ENCODE peak calls at places on chromosome 15, in eight cellular contexts. One of them, this sample, is unnamed.

GRCh38 chr15:29685156-29686078 is 136.9 kb downstream of the TJP1 start:
- DNase-seq in suprapubic skin: no peak
- DNase-seq in CD4-positive, alpha-beta T cell: no peak
- DNase-seq in NCI-H460: no peak
- DNase-seq in RCC 7860: no peak
- DNase-seq in T47D: no peak
- DNase-seq in T-cell: no peak
- DNase-seq in stimulated activated naive CD8-positive, alpha-beta T cell treated with anti-CD3 and anti-CD28 coated beads, Interleukin-15, Interleukin-2, amounts not matched to agents 100 U/mL and 50 U/mL, for 24 hours: no peak
- DNase-seq in this sample: no peak

GRCh38 chr15:100759698-100760356 is 119.8 kb upstream of the ALDH1A3 start:
- DNase-seq in suprapubic skin: no peak
- DNase-seq in CD4-positive, alpha-beta T cell: no peak
- DNase-seq in NCI-H460: peak
- DNase-seq in RCC 7860: peak
- DNase-seq in T47D: peak
- DNase-seq in T-cell: no peak
- DNase-seq in stimulated activated naive CD8-positive, alpha-beta T cell treated with anti-CD3 and anti-CD28 coated beads, Interleukin-15, Interleukin-2, amounts not matched to agents 100 U/mL and 50 U/mL, for 24 hours: no peak
- DNase-seq in this sample: no peak

GRCh38 chr15:85879334-85880163 is 84.8 kb upstream of the KLHL25 start:
- DNase-seq in suprapubic skin: no peak
- DNase-seq in CD4-positive, alpha-beta T cell: no peak
- DNase-seq in NCI-H460: no peak
- DNase-seq in RCC 7860: peak
- DNase-seq in T47D: peak
- DNase-seq in T-cell: no peak
- DNase-seq in stimulated activated naive CD8-positive, alpha-beta T cell treated with anti-CD3 and anti-CD28 coated beads, Interleukin-15, Interleukin-2, amounts not matched to agents 100 U/mL and 50 U/mL, for 24 hours: no peak
- DNase-seq in this sample: no peak

GRCh38 chr15:82301296-82302016 is 38.8 kb downstream of the SAXO2 start:
- DNase-seq in suprapubic skin: no peak
- DNase-seq in CD4-positive, alpha-beta T cell: no peak
- DNase-seq in NCI-H460: no peak
- DNase-seq in RCC 7860: no peak
- DNase-seq in T47D: no peak
- DNase-seq in T-cell: no peak
- DNase-seq in stimulated activated naive CD8-positive, alpha-beta T cell treated with anti-CD3 and anti-CD28 coated beads, Interleukin-15, Interleukin-2, amounts not matched to agents 100 U/mL and 50 U/mL, for 24 hours: no peak
- DNase-seq in this sample: no peak

GRCh38 chr15:67917636-67918035 is 77.8 kb upstream of the RNU6-1 start:
- DNase-seq in suprapubic skin: no peak
- DNase-seq in CD4-positive, alpha-beta T cell: no peak
- DNase-seq in NCI-H460: no peak
- DNase-seq in RCC 7860: no peak
- DNase-seq in T47D: no peak
- DNase-seq in T-cell: no peak
- DNase-seq in stimulated activated naive CD8-positive, alpha-beta T cell treated with anti-CD3 and anti-CD28 coated beads, Interleukin-15, Interleukin-2, amounts not matched to agents 100 U/mL and 50 U/mL, for 24 hours: no peak
- DNase-seq in this sample: peak

GRCh38 chr15:68413363-68414255 is 18.4 kb downstream of the ITGA11 start:
- DNase-seq in suprapubic skin: peak
- DNase-seq in CD4-positive, alpha-beta T cell: no peak
- DNase-seq in NCI-H460: no peak
- DNase-seq in RCC 7860: no peak
- DNase-seq in T47D: no peak
- DNase-seq in T-cell: no peak
- DNase-seq in stimulated activated naive CD8-positive, alpha-beta T cell treated with anti-CD3 and anti-CD28 coated beads, Interleukin-15, Interleukin-2, amounts not matched to agents 100 U/mL and 50 U/mL, for 24 hours: no peak
- DNase-seq in this sample: peak

GRCh38 chr15:79886119-79886518 is 10.7 kb downstream of the MTHFS start:
- DNase-seq in suprapubic skin: no peak
- DNase-seq in CD4-positive, alpha-beta T cell: no peak
- DNase-seq in NCI-H460: no peak
- DNase-seq in RCC 7860: no peak
- DNase-seq in T47D: no peak
- DNase-seq in T-cell: no peak
- DNase-seq in stimulated activated naive CD8-positive, alpha-beta T cell treated with anti-CD3 and anti-CD28 coated beads, Interleukin-15, Interleukin-2, amounts not matched to agents 100 U/mL and 50 U/mL, for 24 hours: no peak
- DNase-seq in this sample: no peak

GRCh38 chr15:58931985-58932384 is 1.5 kb downstream of the SLTM start:
- DNase-seq in suprapubic skin: no peak
- DNase-seq in CD4-positive, alpha-beta T cell: no peak
- DNase-seq in NCI-H460: no peak
- DNase-seq in RCC 7860: no peak
- DNase-seq in T47D: peak
- DNase-seq in T-cell: no peak
- DNase-seq in stimulated activated naive CD8-positive, alpha-beta T cell treated with anti-CD3 and anti-CD28 coated beads, Interleukin-15, Interleukin-2, amounts not matched to agents 100 U/mL and 50 U/mL, for 24 hours: no peak
- DNase-seq in this sample: peak

GRCh38 chr15:80403712-80404056 is 498 bp upstream of the ARNT2 start:
- DNase-seq in suprapubic skin: no peak
- DNase-seq in CD4-positive, alpha-beta T cell: no peak
- DNase-seq in NCI-H460: no peak
- DNase-seq in RCC 7860: no peak
- DNase-seq in T47D: no peak
- DNase-seq in T-cell: no peak
- DNase-seq in stimulated activated naive CD8-positive, alpha-beta T cell treated with anti-CD3 and anti-CD28 coated beads, Interleukin-15, Interleukin-2, amounts not matched to agents 100 U/mL and 50 U/mL, for 24 hours: no peak
- DNase-seq in this sample: peak

GRCh38 chr15:63338170-63338569 is 43.5 kb downstream of the CA12 start:
- DNase-seq in suprapubic skin: no peak
- DNase-seq in CD4-positive, alpha-beta T cell: no peak
- DNase-seq in NCI-H460: no peak
- DNase-seq in RCC 7860: peak
- DNase-seq in T47D: no peak
- DNase-seq in T-cell: no peak
- DNase-seq in stimulated activated naive CD8-positive, alpha-beta T cell treated with anti-CD3 and anti-CD28 coated beads, Interleukin-15, Interleukin-2, amounts not matched to agents 100 U/mL and 50 U/mL, for 24 hours: no peak
- DNase-seq in this sample: no peak

GRCh38 chr15:67413770-67414429 is 107.0 kb upstream of the C15orf61 start:
- DNase-seq in suprapubic skin: no peak
- DNase-seq in CD4-positive, alpha-beta T cell: no peak
- DNase-seq in NCI-H460: peak
- DNase-seq in RCC 7860: peak
- DNase-seq in T47D: peak
- DNase-seq in T-cell: no peak
- DNase-seq in stimulated activated naive CD8-positive, alpha-beta T cell treated with anti-CD3 and anti-CD28 coated beads, Interleukin-15, Interleukin-2, amounts not matched to agents 100 U/mL and 50 U/mL, for 24 hours: no peak
- DNase-seq in this sample: no peak

GRCh38 chr15:77859491-77860060 is 217.9 kb downstream of the TBC1D2B start:
- DNase-seq in suprapubic skin: peak
- DNase-seq in CD4-positive, alpha-beta T cell: no peak
- DNase-seq in NCI-H460: no peak
- DNase-seq in RCC 7860: no peak
- DNase-seq in T47D: peak
- DNase-seq in T-cell: no peak
- DNase-seq in stimulated activated naive CD8-positive, alpha-beta T cell treated with anti-CD3 and anti-CD28 coated beads, Interleukin-15, Interleukin-2, amounts not matched to agents 100 U/mL and 50 U/mL, for 24 hours: no peak
- DNase-seq in this sample: peak

GRCh38 chr15:50051811-50052419 is 67.1 kb downstream of the ATP8B4 start:
- DNase-seq in suprapubic skin: no peak
- DNase-seq in CD4-positive, alpha-beta T cell: no peak
- DNase-seq in NCI-H460: peak
- DNase-seq in RCC 7860: peak
- DNase-seq in T47D: peak
- DNase-seq in T-cell: no peak
- DNase-seq in stimulated activated naive CD8-positive, alpha-beta T cell treated with anti-CD3 and anti-CD28 coated beads, Interleukin-15, Interleukin-2, amounts not matched to agents 100 U/mL and 50 U/mL, for 24 hours: peak
- DNase-seq in this sample: peak

GRCh38 chr15:76903251-76903681 is 1.9 kb downstream of the SCAPER start:
- DNase-seq in suprapubic skin: no peak
- DNase-seq in CD4-positive, alpha-beta T cell: no peak
- DNase-seq in NCI-H460: no peak
- DNase-seq in RCC 7860: no peak
- DNase-seq in T47D: peak
- DNase-seq in T-cell: no peak
- DNase-seq in stimulated activated naive CD8-positive, alpha-beta T cell treated with anti-CD3 and anti-CD28 coated beads, Interleukin-15, Interleukin-2, amounts not matched to agents 100 U/mL and 50 U/mL, for 24 hours: no peak
- DNase-seq in this sample: peak

GRCh38 chr15:91538782-91539181 is 314.7 kb upstream of the SLCO3A1 start:
- DNase-seq in suprapubic skin: no peak
- DNase-seq in CD4-positive, alpha-beta T cell: no peak
- DNase-seq in NCI-H460: no peak
- DNase-seq in RCC 7860: no peak
- DNase-seq in T47D: no peak
- DNase-seq in T-cell: no peak
- DNase-seq in stimulated activated naive CD8-positive, alpha-beta T cell treated with anti-CD3 and anti-CD28 coated beads, Interleukin-15, Interleukin-2, amounts not matched to agents 100 U/mL and 50 U/mL, for 24 hours: no peak
- DNase-seq in this sample: no peak

GRCh38 chr15:62020576-62021160 is 39.6 kb downstream of the VPS13C start:
- DNase-seq in suprapubic skin: no peak
- DNase-seq in CD4-positive, alpha-beta T cell: no peak
- DNase-seq in NCI-H460: no peak
- DNase-seq in RCC 7860: no peak
- DNase-seq in T47D: no peak
- DNase-seq in T-cell: no peak
- DNase-seq in stimulated activated naive CD8-positive, alpha-beta T cell treated with anti-CD3 and anti-CD28 coated beads, Interleukin-15, Interleukin-2, amounts not matched to agents 100 U/mL and 50 U/mL, for 24 hours: no peak
- DNase-seq in this sample: no peak

GRCh38 chr15:67784856-67785430 is 40.4 kb upstream of the SKOR1 start:
- DNase-seq in suprapubic skin: no peak
- DNase-seq in CD4-positive, alpha-beta T cell: no peak
- DNase-seq in NCI-H460: no peak
- DNase-seq in RCC 7860: no peak
- DNase-seq in T47D: no peak
- DNase-seq in T-cell: no peak
- DNase-seq in stimulated activated naive CD8-positive, alpha-beta T cell treated with anti-CD3 and anti-CD28 coated beads, Interleukin-15, Interleukin-2, amounts not matched to agents 100 U/mL and 50 U/mL, for 24 hours: no peak
- DNase-seq in this sample: no peak

GRCh38 chr15:93043621-93044300 is 45.2 kb downstream of the RGMA start:
- DNase-seq in suprapubic skin: no peak
- DNase-seq in CD4-positive, alpha-beta T cell: no peak
- DNase-seq in NCI-H460: no peak
- DNase-seq in RCC 7860: no peak
- DNase-seq in T47D: no peak
- DNase-seq in T-cell: no peak
- DNase-seq in stimulated activated naive CD8-positive, alpha-beta T cell treated with anti-CD3 and anti-CD28 coated beads, Interleukin-15, Interleukin-2, amounts not matched to agents 100 U/mL and 50 U/mL, for 24 hours: no peak
- DNase-seq in this sample: no peak

GRCh38 chr15:68114356-68114755 is 60.2 kb downstream of the PIAS1 start:
- DNase-seq in suprapubic skin: no peak
- DNase-seq in CD4-positive, alpha-beta T cell: no peak
- DNase-seq in NCI-H460: no peak
- DNase-seq in RCC 7860: no peak
- DNase-seq in T47D: no peak
- DNase-seq in T-cell: no peak
- DNase-seq in stimulated activated naive CD8-positive, alpha-beta T cell treated with anti-CD3 and anti-CD28 coated beads, Interleukin-15, Interleukin-2, amounts not matched to agents 100 U/mL and 50 U/mL, for 24 hours: no peak
- DNase-seq in this sample: no peak

GRCh38 chr15:80480909-80481308 is 76.7 kb downstream of the ARNT2 start:
- DNase-seq in suprapubic skin: no peak
- DNase-seq in CD4-positive, alpha-beta T cell: no peak
- DNase-seq in NCI-H460: no peak
- DNase-seq in RCC 7860: peak
- DNase-seq in T47D: no peak
- DNase-seq in T-cell: no peak
- DNase-seq in stimulated activated naive CD8-positive, alpha-beta T cell treated with anti-CD3 and anti-CD28 coated beads, Interleukin-15, Interleukin-2, amounts not matched to agents 100 U/mL and 50 U/mL, for 24 hours: no peak
- DNase-seq in this sample: no peak

GRCh38 chr15:77087213-77087612 is 16.3 kb upstream of the TSPAN3 start:
- DNase-seq in suprapubic skin: no peak
- DNase-seq in CD4-positive, alpha-beta T cell: no peak
- DNase-seq in NCI-H460: no peak
- DNase-seq in RCC 7860: no peak
- DNase-seq in T47D: no peak
- DNase-seq in T-cell: no peak
- DNase-seq in stimulated activated naive CD8-positive, alpha-beta T cell treated with anti-CD3 and anti-CD28 coated beads, Interleukin-15, Interleukin-2, amounts not matched to agents 100 U/mL and 50 U/mL, for 24 hours: no peak
- DNase-seq in this sample: no peak

GRCh38 chr15:51718199-51718598 is 19.3 kb downstream of the LYSMD2 start:
- DNase-seq in suprapubic skin: no peak
- DNase-seq in CD4-positive, alpha-beta T cell: no peak
- DNase-seq in NCI-H460: no peak
- DNase-seq in RCC 7860: no peak
- DNase-seq in T47D: no peak
- DNase-seq in T-cell: no peak
- DNase-seq in stimulated activated naive CD8-positive, alpha-beta T cell treated with anti-CD3 and anti-CD28 coated beads, Interleukin-15, Interleukin-2, amounts not matched to agents 100 U/mL and 50 U/mL, for 24 hours: no peak
- DNase-seq in this sample: no peak

GRCh38 chr15:64502537-64502936 is 42.2 kb downstream of the ZNF609 start:
- DNase-seq in suprapubic skin: no peak
- DNase-seq in CD4-positive, alpha-beta T cell: no peak
- DNase-seq in NCI-H460: no peak
- DNase-seq in RCC 7860: no peak
- DNase-seq in T47D: no peak
- DNase-seq in T-cell: no peak
- DNase-seq in stimulated activated naive CD8-positive, alpha-beta T cell treated with anti-CD3 and anti-CD28 coated beads, Interleukin-15, Interleukin-2, amounts not matched to agents 100 U/mL and 50 U/mL, for 24 hours: no peak
- DNase-seq in this sample: no peak

GRCh38 chr15:89482139-89482538 is 14.2 kb downstream of the RHCG start:
- DNase-seq in suprapubic skin: no peak
- DNase-seq in CD4-positive, alpha-beta T cell: no peak
- DNase-seq in NCI-H460: no peak
- DNase-seq in RCC 7860: no peak
- DNase-seq in T47D: no peak
- DNase-seq in T-cell: no peak
- DNase-seq in stimulated activated naive CD8-positive, alpha-beta T cell treated with anti-CD3 and anti-CD28 coated beads, Interleukin-15, Interleukin-2, amounts not matched to agents 100 U/mL and 50 U/mL, for 24 hours: no peak
- DNase-seq in this sample: no peak

GRCh38 chr15:59741274-59741906 is 52.3 kb upstream of the BNIP2 start:
- DNase-seq in suprapubic skin: no peak
- DNase-seq in CD4-positive, alpha-beta T cell: no peak
- DNase-seq in NCI-H460: peak
- DNase-seq in RCC 7860: no peak
- DNase-seq in T47D: peak
- DNase-seq in T-cell: no peak
- DNase-seq in stimulated activated naive CD8-positive, alpha-beta T cell treated with anti-CD3 and anti-CD28 coated beads, Interleukin-15, Interleukin-2, amounts not matched to agents 100 U/mL and 50 U/mL, for 24 hours: no peak
- DNase-seq in this sample: no peak

GRCh38 chr15:27958911-27959598 is 140.1 kb downstream of the OCA2 start:
- DNase-seq in suprapubic skin: no peak
- DNase-seq in CD4-positive, alpha-beta T cell: no peak
- DNase-seq in NCI-H460: no peak
- DNase-seq in RCC 7860: no peak
- DNase-seq in T47D: no peak
- DNase-seq in T-cell: no peak
- DNase-seq in stimulated activated naive CD8-positive, alpha-beta T cell treated with anti-CD3 and anti-CD28 coated beads, Interleukin-15, Interleukin-2, amounts not matched to agents 100 U/mL and 50 U/mL, for 24 hours: no peak
- DNase-seq in this sample: no peak

GRCh38 chr15:27844018-27844666 is 255.0 kb downstream of the OCA2 start:
- DNase-seq in suprapubic skin: no peak
- DNase-seq in CD4-positive, alpha-beta T cell: no peak
- DNase-seq in NCI-H460: peak
- DNase-seq in RCC 7860: peak
- DNase-seq in T47D: no peak
- DNase-seq in T-cell: no peak
- DNase-seq in stimulated activated naive CD8-positive, alpha-beta T cell treated with anti-CD3 and anti-CD28 coated beads, Interleukin-15, Interleukin-2, amounts not matched to agents 100 U/mL and 50 U/mL, for 24 hours: no peak
- DNase-seq in this sample: no peak

GRCh38 chr15:28885630-28886430 is at the start of gene APBA2:
- DNase-seq in suprapubic skin: no peak
- DNase-seq in CD4-positive, alpha-beta T cell: peak
- DNase-seq in NCI-H460: peak
- DNase-seq in RCC 7860: no peak
- DNase-seq in T47D: no peak
- DNase-seq in T-cell: peak
- DNase-seq in stimulated activated naive CD8-positive, alpha-beta T cell treated with anti-CD3 and anti-CD28 coated beads, Interleukin-15, Interleukin-2, amounts not matched to agents 100 U/mL and 50 U/mL, for 24 hours: peak
- DNase-seq in this sample: peak